ENCODE peak calls at places on chromosomes 4 and X, in seven cellular contexts. T is central memory CD4-positive, alpha-beta T cell; L is NCI-H526 treated with DMSO at 0.1 percent for 48 hours; E is MCF 10A; Z is GM20000; C is astrocyte of the spinal cord; K is lung. M is an unnamed sample.
A peak's percentile ranks its signal among the peaks of the same experiment; 100 is the strongest.

GRCh38 chr4:152257601-152258066 is 278.3 kb downstream of the FBXW7 start:
- DNase-seq in T (no peak), L (no peak), E (no peak), Z (no peak), C (no peak), K (no peak), M (no peak)

GRCh38 chrX:153409414-153410101 is 1.7 kb upstream of the ZFP92 start:
- DNase-seq in T (no peak), L (no peak), E (no peak), Z (no peak), C (no peak), K (no peak), M (no peak)

GRCh38 chr4:173195708-173196107 is 27.1 kb downstream of the GALNT7 start:
- DNase-seq in T (no peak), L (no peak), E (no peak), Z (no peak), C (no peak), K (no peak), M (no peak)

GRCh38 chrX:139204576-139204902 is 326.0 kb upstream of the F9 start:
- DNase-seq in T (no peak), L (no peak), E (no peak), Z (no peak), C (no peak), K (no peak), M (no peak)

GRCh38 chr4:55611358-55612059 is 19.5 kb upstream of the PDCL2 start:
- DNase-seq in T (no peak), L (no peak), E (peak; percentile 60), Z (no peak), C (no peak), K (no peak), M (no peak)

GRCh38 chrX:151227637-151228036 is 51.3 kb downstream of the GPR50 start:
- DNase-seq in T (no peak), L (no peak), E (no peak), Z (no peak), C (no peak), K (no peak), M (no peak)

GRCh38 chrX:19625612-19626011 is 110.3 kb upstream of the MAP3K15 start:
- DNase-seq in T (peak; percentile 28), L (no peak), E (peak; percentile 52), Z (no peak), C (no peak), K (no peak), M (peak; percentile 15)

GRCh38 chr4:153413827-153414226 is 52.3 kb upstream of the TMEM131L start:
- DNase-seq in T (no peak), L (no peak), E (no peak), Z (no peak), C (no peak), K (no peak), M (no peak)

GRCh38 chrX:47573334-47574095 is 8.7 kb upstream of the TIMP1 start:
- DNase-seq in T (no peak), L (no peak), E (peak; percentile 75), Z (no peak), C (peak; percentile 39), K (no peak), M (no peak)

GRCh38 chr4:110944501-110944900 is 321.6 kb upstream of the PITX2 start:
- DNase-seq in T (no peak), L (no peak), E (peak; percentile 11), Z (no peak), C (no peak), K (no peak), M (no peak)

GRCh38 chr4:186027405-186027804 is 41.6 kb upstream of the TLR3 start:
- DNase-seq in T (no peak), L (no peak), E (no peak), Z (no peak), C (no peak), K (no peak), M (no peak)

GRCh38 chr4:3471098-3471760 is 8.1 kb downstream of the DOK7 start:
- DNase-seq in T (no peak), L (no peak), E (no peak), Z (no peak), C (no peak), K (no peak), M (no peak)

GRCh38 chr4:154877110-154877760 is 96.2 kb downstream of the RBM46 start:
- DNase-seq in T (no peak), L (no peak), E (peak; percentile 54), Z (no peak), C (peak; percentile 32), K (no peak), M (no peak)

GRCh38 chr4:1474126-1475090 is 68.2 kb upstream of the NKX1-1 start:
- DNase-seq in T (no peak), L (no peak), E (no peak), Z (no peak), C (no peak), K (no peak), M (no peak)

GRCh38 chr4:1412376-1413220 is 6.4 kb upstream of the NKX1-1 start:
- DNase-seq in T (no peak), L (no peak), E (no peak), Z (peak; percentile 30), C (no peak), K (no peak), M (no peak)

GRCh38 chr4:77538574-77539157 is 67.0 kb upstream of the CXCL13 start:
- DNase-seq in T (no peak), L (no peak), E (peak; percentile 77), Z (no peak), C (peak; percentile 46), K (peak; percentile 42), M (no peak)

GRCh38 chr4:183876268-183876934 is 28.7 kb upstream of the STOX2 start:
- DNase-seq in T (no peak), L (no peak), E (peak; percentile 84), Z (no peak), C (peak; percentile 87), K (peak; percentile 77), M (no peak)

GRCh38 chr4:88208146-88208545 is 49.7 kb upstream of the ABCG2 start:
- DNase-seq in T (no peak), L (no peak), E (no peak), Z (no peak), C (no peak), K (no peak), M (no peak)

GRCh38 chr4:8709050-8709728 is 116.6 kb downstream of the CPZ start:
- DNase-seq in T (no peak), L (no peak), E (no peak), Z (no peak), C (no peak), K (no peak), M (no peak)

GRCh38 chr4:7394681-7395451 is 39.9 kb downstream of the PSAPL1 start:
- DNase-seq in T (no peak), L (no peak), E (no peak), Z (no peak), C (no peak), K (no peak), M (no peak)

GRCh38 chrX:25028726-25029125 is 13.0 kb upstream of the ARX start:
- DNase-seq in T (no peak), L (no peak), E (peak; percentile 65), Z (no peak), C (peak; percentile 40), K (no peak), M (no peak)

GRCh38 chrX:5086388-5086787 is 1142.3 kb downstream of the NLGN4X start:
- DNase-seq in T (no peak), L (no peak), E (no peak), Z (no peak), C (no peak), K (no peak), M (no peak)

GRCh38 chrX:154378059-154378798 is 866 bp upstream of the EMD start:
- DNase-seq in T (peak; percentile 55), L (no peak), E (peak; percentile 55), Z (peak; percentile 89), C (peak; percentile 51), K (peak; percentile 68), M (peak; percentile 41)

GRCh38 chrX:10485331-10485730 is 135.1 kb downstream of the MID1 start:
- DNase-seq in T (no peak), L (no peak), E (no peak), Z (no peak), C (no peak), K (no peak), M (no peak)

GRCh38 chrX:1244164-1245076 is 24.2 kb upstream of the CSF2RA start:
- DNase-seq in T (no peak), L (no peak), E (no peak), Z (no peak), C (no peak), K (no peak), M (no peak)

GRCh38 chr4:76781698-76782595 is 116.0 kb downstream of the SOWAHB start:
- DNase-seq in T (no peak), L (no peak), E (peak; percentile 98), Z (peak; percentile 47), C (peak; percentile 97), K (no peak), M (no peak)

GRCh38 chr4:95124906-95125504 is 367.2 kb downstream of the BMPR1B start:
- DNase-seq in T (no peak), L (no peak), E (peak; percentile 71), Z (peak; percentile 8), C (peak; percentile 81), K (no peak), M (no peak)

GRCh38 chr4:139208404-139208945 is 31.5 kb upstream of the ELF2 start:
- DNase-seq in T (peak; percentile 12), L (no peak), E (peak; percentile 93), Z (no peak), C (peak; percentile 61), K (no peak), M (peak; percentile 11)

GRCh38 chrX:50920132-50920531 is 9.6 kb downstream of the BMP15 start:
- DNase-seq in T (no peak), L (peak; percentile 3), E (peak; percentile 42), Z (no peak), C (peak; percentile 10), K (no peak), M (no peak)

GRCh38 chrX:134908235-134908834 is 82.5 kb upstream of the SMIM10 start:
- DNase-seq in T (peak; percentile 20), L (no peak), E (peak; percentile 11), Z (peak; percentile 11), C (peak; percentile 35), K (no peak), M (peak; percentile 31)

GRCh38 chrX:154021131-154021611 is 1.5 kb upstream of the IRAK1 start:
- DNase-seq in T (no peak), L (no peak), E (no peak), Z (peak; percentile 39), C (peak; percentile 59), K (no peak), M (no peak)

M was measured in CD4-positive, alpha-beta memory T cell.